ENCODE peak calls at places on chromosomes 16 and 17, in seven cellular contexts. W is esophagus muscularis mucosa, C is HepG2, E is upper lobe of left lung, S is vagina, K is endothelial cell of umbilical vein, M is GM12878. D is an unnamed sample.

GRCh38 chr16:51084074-51084928 is 66.8 kb downstream of the SALL1 start:
- DNase-seq in W (no peak), C (no peak), E (no peak), S (no peak), K (no peak), M (no peak), D (no peak)

GRCh38 chr17:50638572-50638850 is 3.8 kb downstream of the ABCC3 start:
- DNase-seq in W (no peak), C (no peak), E (no peak), S (no peak), K (no peak), M (no peak), D (no peak)

GRCh38 chr17:46195217-46195855 is 2.1 kb upstream of the KANSL1 start:
- DNase-seq in W (no peak), C (no peak), E (no peak), S (no peak), K (no peak), M (no peak), D (no peak)

GRCh38 chr16:86355951-86356350 is 154.4 kb upstream of the FOXF1 start:
- DNase-seq in W (no peak), C (no peak), E (no peak), S (no peak), K (no peak), M (no peak), D (no peak)

GRCh38 chr17:77476920-77477805 is 336.4 kb downstream of the SEC14L1 start:
- DNase-seq in W (no peak), C (no peak), E (no peak), S (no peak), K (peak), M (no peak), D (peak)

GRCh38 chr16:22685162-22685830 is 128.7 kb upstream of the HS3ST2 start:
- DNase-seq in W (no peak), C (no peak), E (no peak), S (no peak), K (no peak), M (no peak), D (peak)

GRCh38 chr16:12311887-12312286 is 335.4 kb downstream of the SNX29 start:
- DNase-seq in W (no peak), C (no peak), E (no peak), S (no peak), K (no peak), M (no peak), D (no peak)

GRCh38 chr16:77531741-77532140 is 96.9 kb upstream of the ADAMTS18 start:
- DNase-seq in W (peak), C (no peak), E (no peak), S (no peak), K (peak), M (no peak), D (no peak)

GRCh38 chr17:58270476-58271290 is 10.1 kb downstream of the MPO start:
- DNase-seq in W (no peak), C (no peak), E (no peak), S (no peak), K (no peak), M (no peak), D (no peak)

GRCh38 chr17:32861979-32862378 is 14.9 kb downstream of the MYO1D start:
- DNase-seq in W (no peak), C (no peak), E (no peak), S (no peak), K (no peak), M (no peak), D (no peak)

GRCh38 chr17:37708616-37709212 is 36.1 kb downstream of the HNF1B start:
- DNase-seq in W (no peak), C (peak), E (no peak), S (no peak), K (no peak), M (no peak), D (no peak)

GRCh38 chr17:81866440-81867122 is 4.6 kb downstream of the ARHGDIA start:
- DNase-seq in W (no peak), C (no peak), E (peak), S (no peak), K (no peak), M (no peak), D (no peak)

GRCh38 chr17:45775576-45776011 is 8.5 kb upstream of the CRHR1 start:
- DNase-seq in W (no peak), C (no peak), E (peak), S (no peak), K (no peak), M (no peak), D (peak)

GRCh38 chr17:45425125-45425983 is 7.3 kb downstream of the ARHGAP27 start:
- DNase-seq in W (no peak), C (peak), E (peak), S (no peak), K (no peak), M (no peak), D (no peak)

GRCh38 chr16:48075398-48075797 is 80.4 kb downstream of the ABCC12 start:
- DNase-seq in W (no peak), C (peak), E (no peak), S (no peak), K (no peak), M (no peak), D (no peak)

GRCh38 chr16:86466695-86467406 is 43.5 kb upstream of the FOXF1 start:
- DNase-seq in W (no peak), C (no peak), E (no peak), S (no peak), K (no peak), M (no peak), D (peak)

GRCh38 chr17:79905832-79906231 is 66.6 kb upstream of the CBX4 start:
- DNase-seq in W (no peak), C (peak), E (no peak), S (no peak), K (no peak), M (no peak), D (no peak)

GRCh38 chr17:44352922-44353655 is 8.0 kb downstream of the GRN start:
- DNase-seq in W (no peak), C (no peak), E (no peak), S (no peak), K (no peak), M (no peak), D (no peak)

GRCh38 chr16:50396770-50397525 is 28.2 kb upstream of the BRD7 start:
- DNase-seq in W (peak), C (no peak), E (no peak), S (peak), K (no peak), M (no peak), D (no peak)

GRCh38 chr16:17246974-17247718 is 223.6 kb downstream of the XYLT1 start:
- DNase-seq in W (no peak), C (no peak), E (no peak), S (no peak), K (no peak), M (no peak), D (no peak)

GRCh38 chr17:82491533-82491932 is 28.0 kb upstream of the FOXK2 start:
- DNase-seq in W (no peak), C (no peak), E (no peak), S (no peak), K (no peak), M (no peak), D (no peak)

GRCh38 chr17:49680314-49680713 is 2.4 kb upstream of the SPOP start:
- DNase-seq in W (peak), C (no peak), E (no peak), S (no peak), K (no peak), M (no peak), D (peak)

GRCh38 chr17:57440522-57441269 is 184.4 kb downstream of the MSI2 start:
- DNase-seq in W (no peak), C (peak), E (no peak), S (no peak), K (peak), M (peak), D (peak)

GRCh38 chr16:24671455-24671954 is 57.9 kb upstream of the TNRC6A start:
- DNase-seq in W (no peak), C (no peak), E (no peak), S (no peak), K (no peak), M (no peak), D (no peak)

GRCh38 chr17:55726440-55726839 is 3.8 kb upstream of the TMEM100 start:
- DNase-seq in W (no peak), C (no peak), E (no peak), S (no peak), K (peak), M (no peak), D (peak)

GRCh38 chr17:65633988-65634387 is 72.5 kb upstream of the AXIN2 start:
- DNase-seq in W (no peak), C (peak), E (no peak), S (no peak), K (peak), M (no peak), D (no peak)

GRCh38 chr17:63140255-63140654 is 174.2 kb downstream of the TANC2 start:
- DNase-seq in W (no peak), C (no peak), E (no peak), S (no peak), K (peak), M (peak), D (no peak)

GRCh38 chr16:85636234-85636812 is 23.2 kb downstream of the GSE1 start:
- DNase-seq in W (no peak), C (no peak), E (peak), S (no peak), K (no peak), M (no peak), D (no peak)

GRCh38 chr17:5686246-5686645 is 101.9 kb upstream of the NLRP1 start:
- DNase-seq in W (no peak), C (no peak), E (no peak), S (no peak), K (no peak), M (no peak), D (no peak)

GRCh38 chr17:78959803-78960202 is 19.9 kb downstream of the LGALS3BP start:
- DNase-seq in W (no peak), C (no peak), E (no peak), S (no peak), K (no peak), M (no peak), D (no peak)

GRCh38 chr17:3796822-3797170 is 4.2 kb downstream of the ITGAE start:
- DNase-seq in W (no peak), C (no peak), E (no peak), S (no peak), K (no peak), M (no peak), D (no peak)

GRCh38 chr16:4936181-4936990 is 562 bp downstream of the PPL start:
- DNase-seq in W (no peak), C (no peak), E (peak), S (no peak), K (no peak), M (no peak), D (peak)

GRCh38 chr16:46789499-46790414 is 41.2 kb downstream of the C16orf87 start:
- DNase-seq in W (no peak), C (peak), E (peak), S (no peak), K (peak), M (peak), D (peak)

GRCh38 chr17:54013117-54013516 is 190.4 kb downstream of the KIF2B start:
- DNase-seq in W (no peak), C (no peak), E (no peak), S (no peak), K (no peak), M (no peak), D (no peak)

GRCh38 chr17:56676807-56677206 is 83.3 kb downstream of the NOG start:
- DNase-seq in W (no peak), C (no peak), E (no peak), S (no peak), K (no peak), M (no peak), D (no peak)

GRCh38 chr17:19644493-19645210 is 3.9 kb upstream of the ALDH3A2 start:
- DNase-seq in W (no peak), C (no peak), E (no peak), S (no peak), K (no peak), M (no peak), D (no peak)

GRCh38 chr16:53958481-53958880 is 254.5 kb downstream of the FTO start:
- DNase-seq in W (no peak), C (no peak), E (no peak), S (no peak), K (no peak), M (no peak), D (no peak)

GRCh38 chr17:47966079-47966519 is 4.8 kb upstream of the CDK5RAP3 start:
- DNase-seq in W (no peak), C (peak), E (no peak), S (no peak), K (no peak), M (no peak), D (no peak)

GRCh38 chr17:4492762-4493561 is 5.7 kb upstream of the SPNS2 start:
- DNase-seq in W (no peak), C (peak), E (no peak), S (no peak), K (peak), M (no peak), D (no peak)

GRCh38 chr16:49200223-49200820 is 81.3 kb downstream of the CBLN1 start:
- DNase-seq in W (peak), C (no peak), E (no peak), S (no peak), K (no peak), M (no peak), D (no peak)

GRCh38 chr16:28986492-28986891 is 1.6 kb downstream of the LAT start:
- DNase-seq in W (no peak), C (no peak), E (no peak), S (no peak), K (no peak), M (no peak), D (no peak)

GRCh38 chr16:28985206-28985605 is 354 bp downstream of the LAT start:
- DNase-seq in W (no peak), C (no peak), E (peak), S (no peak), K (no peak), M (no peak), D (no peak)

GRCh38 chr16:28984091-28984490 is 761 bp upstream of the LAT start:
- DNase-seq in W (no peak), C (no peak), E (peak), S (no peak), K (no peak), M (no peak), D (no peak)

GRCh38 chr16:28984619-28985135 is at the start of gene LAT:
- DNase-seq in W (no peak), C (no peak), E (peak), S (no peak), K (no peak), M (no peak), D (no peak)

GRCh38 chr16:28985611-28986041 is 774 bp downstream of the LAT start:
- DNase-seq in W (no peak), C (no peak), E (no peak), S (no peak), K (no peak), M (no peak), D (no peak)
- H3K4me3 ChIP-seq in W (peak), C (no peak), E (peak), S (no peak), K (no peak), M (no peak), D (peak)

DNA sequence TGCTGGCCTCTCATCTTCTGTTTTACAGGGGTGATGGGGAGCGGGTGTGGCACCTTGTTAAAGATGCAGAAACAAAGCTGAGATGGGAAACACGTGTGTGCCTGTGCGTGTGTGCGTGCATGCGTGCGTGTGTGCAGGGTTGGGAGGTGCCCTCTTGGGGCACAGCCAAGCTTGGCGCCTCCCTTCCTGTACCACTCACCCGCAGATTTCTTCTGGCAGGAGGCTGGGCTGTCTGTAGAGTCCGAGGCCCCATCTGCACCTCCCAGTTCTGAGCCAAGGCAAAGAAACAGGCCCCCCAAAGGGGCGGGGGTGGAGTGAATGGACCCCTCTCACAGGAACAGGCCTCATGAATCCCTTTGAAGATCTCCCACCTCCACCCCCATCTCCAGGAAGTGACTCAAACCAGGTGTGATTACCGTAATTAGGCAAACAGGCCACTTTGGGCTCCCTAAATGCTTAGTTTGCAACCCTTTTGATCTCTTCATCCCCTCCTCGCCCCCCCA is 20.9 kb downstream of the TNS4 start:
- DNase-seq in W (no peak), C (peak), E (no peak), S (no peak), K (no peak), M (peak), D (no peak)
- TF ChIP-seq POLR2AphosphoS5 in W (peak), C (no peak), E (no peak), S (no peak), K (no peak), M (no peak), D (no peak)

DNA sequence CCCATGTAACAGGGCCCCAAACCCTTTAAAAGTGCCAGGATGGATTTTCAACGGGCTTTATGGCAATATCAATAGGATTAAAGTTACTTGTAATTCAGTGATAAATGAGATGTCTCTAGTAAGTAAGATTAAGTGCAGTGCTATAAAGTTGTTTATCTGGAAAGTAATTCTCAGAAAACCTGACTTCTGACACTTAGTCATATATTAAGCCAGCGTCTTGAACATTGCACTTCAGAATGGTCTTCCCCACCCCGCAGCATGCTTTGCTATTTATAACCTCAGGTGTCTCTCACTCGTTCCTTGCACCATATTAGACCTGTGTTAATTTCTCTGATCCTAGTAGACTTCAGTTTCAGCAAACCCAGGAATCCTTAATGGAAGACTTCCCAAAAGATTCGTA is 2.1 kb upstream of the MAF start:
- DNase-seq in W (no peak), C (no peak), E (no peak), S (no peak), K (no peak), M (no peak), D (no peak)
- H3K4me3 ChIP-seq in W (peak), C (no peak), E (peak), S (peak), K (no peak), M (no peak), D (no peak)

GRCh38 chr16:82055117-82055516 is 20.1 kb downstream of the HSD17B2 start:
- DNase-seq in W (no peak), C (no peak), E (no peak), S (no peak), K (no peak), M (no peak), D (no peak)
- TF ChIP-seq POLR2AphosphoS5 in W (no peak), C (no peak), E (no peak), S (no peak), K (no peak), M (no peak), D (no peak)

GRCh38 chr16:66270333-66270927 is 96.1 kb upstream of the CDH5 start:
- DNase-seq in W (no peak), C (peak), E (peak), S (peak), K (peak), M (no peak), D (peak)
- H3K4me3 ChIP-seq in W (peak), C (no peak), E (peak), S (peak), K (peak), M (no peak), D (peak)